ENCODE peak calls at places on chromosomes 4 and X, in five cellular contexts. Q is AG09319; I is dorsolateral prefrontal cortex; X is K562; N is CD4-positive, alpha-beta T cell. O is an unnamed sample.

GRCh38 chrX:50470103-50471031 is at the start of gene DGKK:
- DNase-seq in X (no peak), N (no peak), I (no peak), Q (no peak), O (peak)

GRCh38 chr4:2261110-2261852 is 628 bp downstream of the MXD4 start:
- DNase-seq in N (peak), Q (no peak), X (peak), I (peak), O (peak)

GRCh38 chr4:183438458-183439113 is 5.8 kb upstream of the CDKN2AIP start:
- DNase-seq in I (no peak), N (no peak), Q (no peak), X (no peak), O (no peak)

GRCh38 chrX:135480076-135480475 is 40.4 kb upstream of the INTS6L start:
- DNase-seq in I (no peak), X (peak), N (no peak), Q (no peak), O (no peak)

GRCh38 chrX:22360129-22360528 is 87.4 kb downstream of the CBLL2 start:
- DNase-seq in N (no peak), Q (no peak), I (no peak), X (no peak), O (no peak)

GRCh38 chrX:27915617-27916016 is 65.6 kb downstream of the DCAF8L1 start:
- DNase-seq in Q (no peak), N (no peak), X (no peak), I (no peak), O (no peak)

GRCh38 chr4:77599378-77599777 is 6.2 kb upstream of the CXCL13 start:
- DNase-seq in N (no peak), Q (no peak), X (peak), I (no peak), O (no peak)

GRCh38 chrX:100995469-100995868 is 26.0 kb downstream of the ARL13A start:
- DNase-seq in N (no peak), X (peak), Q (peak), I (peak), O (no peak)

GRCh38 chrX:78527263-78527662 is 131.9 kb downstream of the RTL3 start:
- DNase-seq in I (no peak), N (no peak), X (no peak), Q (no peak), O (no peak)

GRCh38 chr4:39469429-39470077 is 10.7 kb downstream of the LIAS start:
- DNase-seq in X (peak), Q (peak), N (no peak), I (no peak), O (no peak)

GRCh38 chr4:169132561-169133305 is 122.7 kb upstream of the CBR4 start:
- DNase-seq in N (no peak), Q (no peak), I (no peak), X (no peak), O (no peak)

GRCh38 chrX:110944793-110945466 is 149.3 kb upstream of the CHRDL1 start:
- DNase-seq in N (no peak), X (no peak), Q (no peak), I (peak), O (no peak)

GRCh38 chrX:15336023-15336413 is 695 bp upstream of the PIGA start:
- DNase-seq in I (no peak), N (peak), X (peak), Q (no peak), O (peak)

GRCh38 chr4:16090306-16090705 is 6.5 kb upstream of the PROM1 start:
- DNase-seq in N (no peak), I (no peak), X (no peak), Q (no peak), O (no peak)

GRCh38 chr4:89598602-89599001 is 238.4 kb downstream of the SNCA start:
- DNase-seq in I (no peak), Q (no peak), X (no peak), N (no peak), O (no peak)

GRCh38 chr4:80008351-80008750 is 64.7 kb downstream of the ANTXR2 start:
- DNase-seq in N (no peak), Q (no peak), X (no peak), I (no peak), O (no peak)

GRCh38 chr4:147793973-147794690 is 62.2 kb downstream of the ARHGAP10 start:
- DNase-seq in X (no peak), I (no peak), Q (no peak), N (no peak), O (no peak)

GRCh38 chr4:157792716-157793115 is 380.1 kb downstream of the GASK1B start:
- DNase-seq in Q (no peak), I (no peak), X (no peak), N (no peak), O (no peak)

GRCh38 chrX:18616688-18617087 is 55.2 kb downstream of the RS1 start:
- DNase-seq in I (no peak), X (no peak), N (no peak), Q (no peak), O (no peak)

GRCh38 chr4:1406946-1407656 is 859 bp upstream of the NKX1-1 start:
- DNase-seq in X (no peak), I (peak), Q (no peak), N (no peak), O (no peak)

GRCh38 chrX:108020631-108021030 is 24.2 kb upstream of the VSIG1 start:
- DNase-seq in I (no peak), N (peak), X (peak), Q (no peak), O (no peak)

GRCh38 chr4:142551513-142552280 is 294.4 kb downstream of the INPP4B start:
- DNase-seq in N (no peak), Q (no peak), I (no peak), X (no peak), O (no peak)

GRCh38 chr4:5212255-5213032 is 161.2 kb downstream of the STK32B start:
- DNase-seq in Q (no peak), I (no peak), N (no peak), X (no peak), O (no peak)
- TF ChIP-seq CTCF in Q (no peak), I (no peak), N (no peak), X (no peak), O (no peak)

GRCh38 chr4:177375971-177376370 is 66.3 kb downstream of the AGA start:
- DNase-seq in I (no peak), Q (no peak), X (peak), N (no peak), O (no peak)
- TF ChIP-seq CTCF in I (no peak), Q (no peak), X (peak), N (no peak), O (no peak)

DNA sequence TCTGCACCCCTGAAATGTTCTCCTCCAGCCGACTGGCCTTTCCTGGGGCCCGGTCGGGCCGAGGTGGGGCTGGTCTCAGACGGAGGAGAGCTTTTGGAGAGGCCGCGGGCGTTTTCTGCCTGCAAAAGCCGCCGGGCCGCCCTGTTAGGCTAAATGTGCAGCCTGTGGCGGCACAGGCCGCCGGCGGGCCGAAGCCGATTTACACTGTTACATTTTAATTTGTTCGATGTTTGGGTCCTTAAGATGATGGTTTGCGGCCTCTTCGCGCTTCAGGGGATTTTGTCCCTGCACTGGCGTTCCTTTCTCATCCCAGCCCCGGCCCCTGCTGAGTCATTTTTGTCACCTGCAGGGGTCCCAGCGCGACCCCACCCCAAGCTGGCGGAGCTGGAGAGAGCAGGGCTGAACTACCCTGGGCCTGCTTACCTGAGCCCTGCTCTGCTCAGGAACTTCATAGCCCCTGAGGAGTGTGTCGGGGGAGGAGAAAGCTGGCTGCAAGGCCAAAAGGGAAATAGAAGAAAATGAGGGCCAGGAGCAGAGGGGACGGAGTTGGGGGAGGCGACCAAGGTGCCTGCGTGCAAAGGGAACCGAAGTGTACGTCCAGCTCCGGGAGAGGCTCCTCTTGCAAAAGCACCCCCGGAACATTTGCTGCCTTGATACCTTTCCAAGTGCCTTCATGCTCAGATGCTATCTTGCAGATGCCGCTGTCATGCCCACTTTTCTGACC is 861 bp upstream of the RBBP7 start:
- DNase-seq in N (no peak), Q (no peak), I (peak), X (peak), O (no peak)
- TF ChIP-seq CTCF in N (no peak), Q (no peak), I (no peak), X (no peak), O (no peak)

GRCh38 chr4:165094873-165095272 is 17.8 kb downstream of the TMEM192 start:
- DNase-seq in X (no peak), N (no peak), Q (no peak), I (no peak), O (no peak)

GRCh38 chr4:165095291-165095690 is 17.4 kb downstream of the TMEM192 start:
- DNase-seq in X (no peak), Q (no peak), N (no peak), I (no peak), O (no peak)

GRCh38 chr4:165101641-165102040 is 11.0 kb downstream of the TMEM192 start:
- DNase-seq in N (no peak), X (no peak), Q (no peak), I (no peak), O (no peak)

DNA sequence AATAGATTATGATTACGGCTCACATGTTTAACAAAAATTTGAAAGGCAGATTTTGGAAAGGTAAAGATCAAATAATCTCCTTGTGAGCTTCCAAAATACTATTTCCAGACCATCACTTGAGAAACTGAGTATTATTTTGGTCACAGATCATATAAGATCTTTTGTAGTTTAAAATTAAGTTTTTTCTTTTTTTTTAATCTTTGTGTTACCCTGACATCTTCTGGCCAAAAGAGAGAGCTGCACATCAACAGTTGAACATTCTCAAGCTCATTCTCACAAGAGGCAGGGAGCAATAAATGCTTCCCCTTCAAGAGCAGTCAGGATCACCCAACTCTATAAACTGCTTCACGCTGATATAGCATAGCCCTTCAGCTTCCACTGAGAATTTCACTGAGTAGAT is 15.9 kb downstream of the TMEM192 start:
- DNase-seq in X (peak), N (no peak), I (no peak), Q (no peak), O (no peak)
- TF ChIP-seq CTCF in X (peak), N (peak), I (peak), Q (peak), O (peak)

DNA sequence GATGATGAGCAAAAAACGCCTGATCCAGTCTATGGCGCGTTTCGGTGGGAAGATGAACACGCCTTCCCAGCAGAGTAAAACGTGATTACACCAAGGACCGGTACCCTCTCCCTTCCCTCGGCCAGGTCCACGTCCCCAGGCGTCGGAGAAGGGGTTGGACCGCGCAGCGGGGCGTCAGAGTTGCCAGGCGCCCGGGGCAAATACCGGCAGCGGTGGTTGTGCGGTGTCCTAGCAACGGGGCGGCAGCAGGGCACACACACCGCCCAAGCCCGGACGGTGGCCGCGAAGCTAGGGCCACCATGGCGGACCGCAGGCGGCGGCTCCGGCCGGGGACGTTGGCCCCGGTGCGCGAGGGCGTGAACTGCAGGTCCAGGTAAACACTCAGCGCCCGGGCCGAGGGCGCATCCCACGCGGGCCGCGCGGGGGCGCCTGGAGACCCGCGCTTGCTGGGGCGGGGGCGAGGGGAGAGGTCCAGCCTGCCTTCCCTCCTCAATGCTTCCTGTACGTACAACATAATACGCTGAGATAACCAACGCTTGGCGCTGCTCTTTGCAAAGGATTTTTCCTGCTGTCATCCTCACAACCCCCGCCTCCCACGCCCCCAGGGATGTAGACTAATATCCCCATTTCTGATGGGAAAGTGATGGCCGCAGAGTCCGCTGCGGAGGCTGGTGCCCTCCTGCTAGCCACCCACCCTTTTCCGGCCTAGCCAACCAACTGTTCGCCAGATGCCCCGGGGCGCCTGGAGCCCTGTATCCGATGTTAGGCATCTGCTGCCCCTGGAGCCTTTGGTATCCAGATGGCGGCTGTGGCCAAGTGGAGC is at the start of gene FAM47E:
- DNase-seq in X (peak), I (peak), N (peak), Q (no peak), O (peak)
- TF ChIP-seq CTCF in X (no peak), I (peak), N (peak), Q (peak), O (peak)

GRCh38 chr4:42750831-42751230 is 93.9 kb upstream of the ATP8A1 start:
- DNase-seq in X (no peak), N (no peak), Q (no peak), I (no peak), O (no peak)

GRCh38 chr4:42750091-42750490 is 93.2 kb upstream of the ATP8A1 start:
- DNase-seq in I (no peak), N (no peak), Q (no peak), X (no peak), O (no peak)
- TF ChIP-seq CTCF in I (peak), N (peak), Q (no peak), X (no peak), O (peak)

GRCh38 chrX:41785685-41786084 is 61.7 kb downstream of the GPR82 start:
- DNase-seq in N (no peak), Q (no peak), X (peak), I (no peak), O (no peak)

GRCh38 chrX:41779941-41780340 is 56.0 kb downstream of the GPR82 start:
- DNase-seq in X (no peak), N (no peak), I (no peak), Q (no peak), O (no peak)

GRCh38 chrX:41779058-41779564 is 55.1 kb downstream of the GPR82 start:
- DNase-seq in Q (no peak), N (no peak), I (no peak), X (no peak), O (no peak)

GRCh38 chrX:41781500-41781899 is 57.5 kb downstream of the GPR82 start:
- DNase-seq in N (no peak), I (no peak), Q (peak), X (peak), O (no peak)
- TF ChIP-seq CTCF in N (peak), I (peak), Q (peak), X (peak), O (peak)

GRCh38 chrX:34338046-34338445 is 205.9 kb upstream of the FAM47A start:
- DNase-seq in N (no peak), X (no peak), I (no peak), Q (no peak), O (no peak)

DNA sequence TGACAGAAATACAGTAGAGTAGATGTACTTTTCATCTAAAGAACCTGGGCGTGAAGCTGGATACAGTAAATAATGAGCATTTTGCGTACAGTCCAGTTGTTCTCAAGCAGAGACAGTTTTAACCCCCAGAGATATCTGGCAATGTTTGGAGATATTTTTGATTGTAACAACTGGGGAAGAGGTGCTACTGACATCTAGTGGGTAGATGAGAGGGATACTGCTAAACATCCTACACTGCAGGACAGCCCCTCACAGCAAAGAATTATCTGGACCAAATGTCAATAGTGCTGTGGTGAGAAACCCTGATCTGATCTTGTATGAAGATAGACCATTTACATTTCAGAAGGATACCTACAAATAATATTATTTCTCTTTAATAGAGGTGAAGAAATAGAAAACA is 200.2 kb upstream of the FAM47A start:
- DNase-seq in N (no peak), I (no peak), Q (no peak), X (no peak), O (no peak)
- TF ChIP-seq CTCF in N (no peak), I (peak), Q (peak), X (no peak), O (no peak)

DNA sequence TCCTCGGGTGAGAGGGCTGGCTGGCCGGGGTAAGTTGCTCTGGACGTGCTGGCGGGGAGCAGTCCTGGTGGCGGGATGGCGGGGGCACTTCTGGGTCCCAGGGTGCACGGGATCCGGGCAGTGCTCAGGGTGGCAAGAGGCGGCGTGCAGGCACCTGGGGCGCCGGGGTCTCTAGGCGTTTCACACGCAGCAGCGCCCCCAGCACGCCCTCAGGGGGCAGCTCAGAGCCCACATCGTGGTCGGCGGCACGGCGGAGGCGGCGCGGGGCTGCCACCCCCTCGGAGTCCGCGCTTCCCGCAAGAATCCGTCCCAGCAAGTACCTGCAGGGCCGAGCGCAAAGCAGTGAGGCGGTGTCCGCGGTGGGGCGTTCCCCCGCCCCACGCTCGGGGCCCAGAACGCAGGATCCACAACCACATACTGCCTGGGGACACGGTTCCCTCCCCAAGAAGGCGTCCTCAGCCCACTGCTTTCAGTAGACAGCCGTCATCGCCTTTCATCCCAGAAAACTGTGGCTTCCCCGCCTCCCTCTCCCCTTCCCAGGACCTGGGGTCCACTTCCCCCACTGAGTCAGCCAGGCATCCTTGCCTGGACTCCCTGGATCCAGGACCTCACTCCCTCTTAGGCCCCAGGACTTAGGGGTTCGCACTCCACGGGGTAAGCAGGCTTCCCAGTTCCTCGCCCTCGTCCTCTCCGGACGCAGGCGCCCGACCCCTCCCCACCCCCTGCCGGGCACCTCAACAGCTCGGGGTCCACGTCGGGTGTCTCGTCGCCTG is 4.1 kb downstream of the PCSK1N start:
- DNase-seq in I (no peak), X (no peak), N (no peak), Q (no peak), O (no peak)
- TF ChIP-seq CTCF in I (no peak), X (no peak), N (no peak), Q (no peak), O (no peak)

O was measured in natural killer cell.